ENCODE peak calls at places on chromosomes 6 and 20, in nine cellular contexts. A is germinal center; L is mucosa of gallbladder; M is stimulated activated CD8-positive, alpha-beta memory T cell treated with anti-CD3 and anti-CD28 coated beads, Interleukin-2, amount 100 ng/mL, for 48 hours; H is HEK293T; E is HS-27A; C is NCI-H748 treated with DMSO at 0.1 percent for 48 hours; X is breast epithelium; I is T1000. K is an unnamed sample.

GRCh38 chr20:23666189-23666588 is 22.6 kb downstream of the CST4 start:
- DNase-seq in C (no peak), M (no peak), I (no peak), X (no peak), H (no peak), L (no peak), E (no peak), A (no peak), K (no peak)

GRCh38 chr20:37545516-37545915 is 17.8 kb upstream of the BLCAP start:
- DNase-seq in C (no peak), M (no peak), X (no peak), I (no peak), H (no peak), A (no peak), E (no peak), L (no peak), K (no peak)

GRCh38 chr20:20425785-20426471 is 58.0 kb downstream of the INSM1 start:
- DNase-seq in C (no peak), E (no peak), L (no peak), A (no peak), I (no peak), M (no peak), H (no peak), X (no peak), K (no peak)

GRCh38 chr6:5672581-5673011 is 334.1 kb downstream of the NRN1 start:
- DNase-seq in X (no peak), L (no peak), I (peak), M (no peak), C (no peak), E (peak), A (no peak), H (no peak), K (peak)

GRCh38 chr20:44111712-44112335 is 75.2 kb downstream of the JPH2 start:
- DNase-seq in M (no peak), A (no peak), I (no peak), X (no peak), C (no peak), H (no peak), L (no peak), E (no peak), K (no peak)

GRCh38 chr20:6007094-6007528 is 46.7 kb downstream of the LRRN4 start:
- DNase-seq in M (no peak), C (no peak), E (no peak), L (no peak), A (no peak), I (no peak), X (no peak), H (no peak), K (no peak)

GRCh38 chr6:160190974-160191373 is 67.6 kb downstream of the SLC22A2 start:
- DNase-seq in A (no peak), H (no peak), E (no peak), X (no peak), C (no peak), I (no peak), L (no peak), M (no peak), K (no peak)

GRCh38 chr6:25485820-25486559 is 166.0 kb upstream of the SCGN start:
- DNase-seq in X (no peak), A (no peak), E (no peak), H (peak), L (no peak), C (peak), I (no peak), M (no peak), K (no peak)

GRCh38 chr20:62494537-62494936 is 18.7 kb upstream of the GATA5 start:
- DNase-seq in X (no peak), L (no peak), E (no peak), I (no peak), C (no peak), H (no peak), M (no peak), A (peak), K (no peak)

K was measured in HS-5.